ENCODE peak calls at places on chromosomes 12 and 14, in five cellular contexts. E is psoas muscle, M is prostate gland, N is testis, K is left ventricle myocardium inferior. G is an unnamed sample.
A peak's percentile ranks its signal among the peaks of the same experiment; 100 is the strongest.

GRCh38 chr12:86903166-86903565 is 647.0 kb upstream of the MGAT4C start:
- DNase-seq in E (no peak), M (no peak), N (no peak), K (no peak), G (no peak)

GRCh38 chr12:1367731-1368285 is 226.6 kb downstream of the FBXL14 start:
- DNase-seq in E (no peak), M (no peak), N (no peak), K (no peak), G (no peak)

GRCh38 chr14:35374273-35374681 is 30.3 kb downstream of the NFKBIA start:
- DNase-seq in E (peak; percentile 66), M (no peak), N (peak; percentile 32), K (no peak), G (peak; percentile 80)

GRCh38 chr14:94054936-94055335 is 26.1 kb downstream of the DDX24 start:
- DNase-seq in E (no peak), M (no peak), N (peak; percentile 4), K (no peak), G (no peak)

GRCh38 chr14:35384386-35385041 is 20.0 kb downstream of the NFKBIA start:
- DNase-seq in E (peak; percentile 91), M (no peak), N (peak; percentile 69), K (peak; percentile 65), G (peak; percentile 91)

GRCh38 chr14:91250912-91251311 is 6.4 kb upstream of the GPR68 start:
- DNase-seq in E (peak; percentile 63), M (no peak), N (no peak), K (no peak), G (no peak)

GRCh38 chr12:32454075-32454474 is 54.7 kb downstream of the FGD4 start:
- DNase-seq in E (no peak), M (no peak), N (no peak), K (no peak), G (no peak)

GRCh38 chr14:48398675-48399282 is 723.4 kb upstream of the MDGA2 start:
- DNase-seq in E (no peak), M (no peak), N (peak; percentile 38), K (no peak), G (no peak)

GRCh38 chr12:94779520-94779919 is 129.2 kb upstream of the TMCC3 start:
- DNase-seq in E (no peak), M (no peak), N (no peak), K (no peak), G (no peak)

GRCh38 chr14:72736791-72737559 is 156.9 kb downstream of the DPF3 start:
- DNase-seq in E (no peak), M (no peak), N (no peak), K (no peak), G (no peak)

DNA sequence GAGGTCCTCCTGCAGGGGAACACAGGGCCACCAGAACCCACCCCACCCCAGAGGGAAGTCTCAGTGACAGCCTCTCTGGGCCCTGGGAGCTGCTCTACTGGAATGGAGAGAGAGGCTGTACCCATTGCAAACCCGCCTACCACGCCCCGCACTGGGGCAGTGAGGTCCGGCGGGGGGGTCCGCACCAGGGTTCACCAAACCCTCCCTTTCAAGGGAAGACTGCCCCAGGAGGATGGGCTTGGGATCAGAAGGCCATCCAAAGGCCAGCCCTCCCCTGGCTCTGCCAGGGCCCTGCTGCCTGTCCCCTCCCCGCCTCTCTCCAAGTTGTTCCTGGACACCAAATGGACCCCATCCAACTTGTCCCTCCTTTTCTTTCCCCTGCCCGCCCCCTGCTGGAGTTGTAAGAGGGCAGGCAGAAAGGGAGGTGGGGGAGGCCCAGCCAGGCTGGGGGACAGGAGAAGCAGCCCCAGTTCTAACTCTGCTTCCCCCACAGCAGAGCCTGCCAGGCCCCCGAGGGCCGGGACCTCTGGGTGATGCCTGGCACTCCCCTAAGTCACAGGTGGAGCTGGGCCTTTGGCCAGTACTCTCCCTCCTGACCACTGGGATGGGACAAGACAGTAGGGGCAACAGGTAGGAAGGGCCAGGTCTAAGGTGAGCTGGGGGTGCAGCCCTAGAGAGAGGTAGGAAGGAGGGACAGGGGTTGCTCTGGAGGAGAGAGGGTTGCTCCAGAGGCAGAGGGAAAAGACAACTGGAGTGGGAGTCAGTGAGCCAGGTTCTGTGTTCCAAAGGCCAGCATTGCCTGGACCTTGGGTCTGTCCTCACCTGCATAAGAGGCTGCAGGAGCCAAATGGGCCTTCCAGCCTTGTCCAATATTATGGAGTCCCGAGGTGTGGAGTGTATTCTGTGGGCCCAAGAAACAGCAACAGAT is 3.2 kb upstream of the DIO3 start:
- DNase-seq in E (peak; percentile 73), M (no peak), N (peak; percentile 72), K (no peak), G (peak; percentile 70)
- TF ChIP-seq CTCF in E (peak; percentile 5), M (peak; percentile 40), N (peak; percentile 57), K (no peak), G (peak; percentile 21)

DNA sequence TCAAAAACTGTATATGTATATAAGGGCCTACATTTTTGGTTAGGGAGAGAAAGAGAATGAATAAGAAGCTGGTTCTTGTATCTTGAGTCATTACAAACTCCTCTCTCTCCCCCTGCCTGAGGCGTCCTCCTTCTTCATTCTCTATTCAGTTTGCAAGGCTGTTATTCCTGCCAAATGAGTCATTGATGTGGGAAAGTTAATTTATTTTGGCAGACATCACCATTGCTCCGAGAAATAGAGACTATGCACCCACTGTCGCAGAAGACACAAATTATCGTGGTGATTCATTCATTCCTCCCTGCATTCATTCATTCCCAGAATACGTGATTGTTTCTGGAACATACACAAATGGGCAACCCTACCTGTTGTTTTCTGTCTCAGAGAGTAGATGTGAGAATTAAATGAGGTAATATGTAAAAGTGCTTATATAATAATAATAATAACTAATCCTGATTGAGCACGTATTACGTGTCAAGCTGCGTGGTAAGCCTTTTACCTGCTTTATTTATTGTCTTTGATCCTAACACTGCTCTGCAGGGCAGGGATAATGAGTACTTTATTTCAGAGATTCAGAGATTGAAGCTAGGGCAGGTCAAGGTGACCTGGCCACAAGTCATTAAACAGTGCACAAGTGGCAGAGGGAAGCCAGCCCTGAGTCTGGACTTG is 112.6 kb upstream of the MED13L start:
- DNase-seq in E (no peak), M (peak; percentile 75), N (no peak), K (no peak), G (no peak)
- H3K36me3 ChIP-seq in E (no peaks in the 10 kb centered on the region), M (no peaks in the 10 kb centered on the region), N (no peaks in the 10 kb centered on the region), K (no peaks in the 10 kb centered on the region), G (no peaks in the 10 kb centered on the region)

GRCh38 chr12:53253298-53253697 is 14.8 kb upstream of the ESPL1 start:
- DNase-seq in E (peak; percentile 21), M (no peak), N (no peak), K (no peak), G (no peak)
- H3K4me3 ChIP-seq in E (peak overlapping the region; percentile 84), M (no peak overlapping the region), N (no peak overlapping the region), K (peak overlapping the region; percentile 98), G (peak overlapping the region; percentile 92)

DNA sequence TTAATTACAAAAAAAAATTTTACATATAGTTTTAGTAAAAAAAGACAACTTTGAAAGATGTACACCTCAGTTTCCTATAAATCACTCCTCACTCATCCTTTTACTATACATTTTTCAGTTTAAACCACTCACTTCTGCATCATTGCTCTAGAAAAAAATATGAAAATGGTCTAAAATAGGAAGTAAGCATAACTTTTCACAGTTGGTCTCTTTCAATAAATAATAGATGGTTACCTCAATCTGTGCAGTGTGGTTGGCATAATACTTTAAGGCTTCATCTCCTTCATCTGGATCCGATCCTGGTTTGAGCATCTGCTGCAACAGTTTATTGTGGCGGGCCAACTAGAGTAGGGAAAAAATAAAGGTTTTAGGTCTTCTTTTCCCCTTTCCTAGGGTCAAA is 247.9 kb downstream of the SSPN start:
- DNase-seq in E (no peak), M (no peak), N (no peak), K (no peak), G (no peak)
- TF ChIP-seq CTCF in E (no peak), M (no peak), N (no peak), K (no peak), G (no peak)

DNA sequence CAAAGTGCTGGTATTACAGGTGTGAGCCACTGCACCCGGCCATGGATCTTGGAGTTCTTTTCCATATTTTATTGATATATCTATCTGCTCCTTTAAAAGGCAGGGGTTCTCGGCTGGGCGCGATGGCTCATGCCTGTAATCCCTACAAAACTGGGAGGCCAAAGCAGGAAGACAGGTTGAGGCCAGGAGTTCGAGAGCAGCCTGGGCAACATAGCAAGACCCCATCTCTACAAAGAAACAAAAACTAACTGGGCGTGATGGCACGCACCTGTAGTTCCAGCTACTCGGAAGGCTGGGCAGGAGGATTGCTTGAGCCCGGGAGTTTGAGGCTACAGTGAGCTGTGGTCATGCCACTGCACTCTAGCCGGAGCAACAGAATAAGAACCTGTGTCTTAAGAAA is 12.1 kb upstream of the GAPDH start:
- DNase-seq in E (no peak), M (no peak), N (no peak), K (no peak), G (no peak)
- H3K36me3 ChIP-seq in E (peaks cover 100% of the 10 kb centered on the region), M (peaks cover 30% of the 10 kb centered on the region), N (peaks cover 5% of the 10 kb centered on the region), K (peaks cover 93% of the 10 kb centered on the region), G (peaks cover 96% of the 10 kb centered on the region)

GRCh38 chr12:82746668-82747067 is 60.0 kb downstream of the TMTC2 start:
- DNase-seq in E (no peak), M (no peak), N (no peak), K (no peak), G (no peak)

GRCh38 chr12:82745807-82746206 is 59.1 kb downstream of the TMTC2 start:
- DNase-seq in E (no peak), M (no peak), N (no peak), K (no peak), G (no peak)

GRCh38 chr12:82740129-82741000 is 53.7 kb downstream of the TMTC2 start:
- DNase-seq in E (no peak), M (no peak), N (no peak), K (no peak), G (no peak)

GRCh38 chr12:82745062-82745461 is 58.4 kb downstream of the TMTC2 start:
- DNase-seq in E (no peak), M (no peak), N (no peak), K (no peak), G (no peak)
- H3K4me3 ChIP-seq in E (no peak overlapping the region), M (no peak overlapping the region), N (no peak overlapping the region), K (no peak overlapping the region), G (no peak overlapping the region)

DNA sequence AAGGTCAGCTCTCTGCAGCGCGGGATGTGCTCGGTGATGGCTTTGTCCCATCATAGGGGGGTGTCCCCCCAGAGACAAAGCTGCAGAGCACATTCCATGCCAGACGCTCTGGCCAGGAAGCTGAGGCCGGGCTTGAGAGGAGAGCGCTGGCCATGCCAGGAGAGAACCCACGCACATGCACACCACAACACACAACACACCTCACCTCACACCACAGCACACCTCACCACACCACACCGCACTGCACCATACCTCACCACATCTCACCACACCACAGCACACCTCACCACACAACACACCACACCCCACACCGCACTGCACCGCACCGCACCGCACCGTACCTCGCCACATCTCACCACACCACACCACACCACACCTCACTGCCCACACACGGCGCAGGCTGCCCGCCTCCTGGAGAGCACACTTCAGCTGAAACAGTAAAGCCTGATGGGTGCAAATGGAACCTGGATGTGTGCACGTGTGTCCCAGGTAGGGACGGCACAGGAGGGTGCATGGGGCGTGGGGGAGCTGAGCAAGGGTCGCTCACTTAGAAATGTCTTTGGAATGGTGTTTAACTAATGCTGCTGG is 10.8 kb downstream of the ANKRD9 start:
- DNase-seq in E (no peak), M (no peak), N (no peak), K (no peak), G (no peak)
- TF ChIP-seq CTCF in E (no peak), M (no peak), N (no peak), K (no peak), G (no peak)

DNA sequence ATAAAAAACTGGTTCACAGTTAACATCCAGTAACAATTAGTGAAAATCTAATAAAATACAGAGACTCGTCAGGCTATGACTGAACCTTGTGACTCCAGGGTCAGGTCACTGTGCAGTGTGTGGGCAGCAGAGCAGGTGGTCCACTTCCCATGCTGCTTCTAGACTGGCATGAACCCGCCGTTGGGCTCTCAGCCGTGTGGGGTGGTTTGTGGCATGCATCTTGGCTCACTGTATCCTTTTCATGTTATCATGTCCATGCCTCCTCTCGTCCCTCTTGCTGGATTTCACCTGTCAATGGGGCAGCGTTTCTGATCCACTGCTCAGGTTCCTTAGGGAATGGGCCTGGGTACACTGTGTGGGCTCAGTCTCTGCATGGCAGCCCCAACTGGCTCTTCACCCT is 57.3 kb downstream of the EP400 start:
- DNase-seq in E (no peak), M (no peak), N (no peak), K (no peak), G (no peak)
- H3K36me3 ChIP-seq in E (peaks cover 67% of the 10 kb centered on the region), M (peaks cover 14% of the 10 kb centered on the region), N (no peaks in the 10 kb centered on the region), K (peaks cover 71% of the 10 kb centered on the region), G (peaks cover 84% of the 10 kb centered on the region)

G was measured in tibial artery.